ENCODE peak calls at places on chromosomes 5 and 9, in seven cellular contexts. D, S, E, W, B, M and T are unnamed samples.

GRCh38 chr5:115414406-115415142 is 118.1 kb upstream of the CCDC112 start:
- DNase-seq in S (no peak), D (no peak), E (no peak), M (no peak), W (no peak), B (no peak), T (no peak)

GRCh38 chr5:17123010-17123409 is 94.4 kb upstream of the BASP1 start:
- DNase-seq in M (no peak), S (no peak), E (no peak), D (no peak), W (no peak), B (no peak), T (no peak)

GRCh38 chr9:14343948-14344547 is 30.1 kb upstream of the NFIB start:
- DNase-seq in D (no peak), M (no peak), S (peak), B (no peak), E (no peak), W (no peak), T (no peak)

GRCh38 chr5:89988998-89989690 is 420.4 kb downstream of the CETN3 start:
- DNase-seq in S (no peak), W (no peak), E (no peak), D (no peak), M (no peak), B (no peak), T (no peak)

GRCh38 chr9:3699868-3700267 is 174.1 kb upstream of the RFX3 start:
- DNase-seq in S (no peak), E (no peak), B (no peak), W (no peak), D (no peak), M (no peak), T (no peak)

GRCh38 chr9:110030632-110031031 is 177.3 kb downstream of the C9orf152 start:
- DNase-seq in B (no peak), D (peak), E (no peak), W (no peak), M (no peak), S (no peak), T (no peak)

GRCh38 chr9:84371737-84372136 is 31.2 kb upstream of the SLC28A3 start:
- DNase-seq in S (no peak), D (no peak), B (no peak), E (no peak), W (no peak), M (no peak), T (no peak)

GRCh38 chr9:2923810-2924768 is 80.2 kb upstream of the PUM3 start:
- DNase-seq in B (no peak), S (no peak), D (no peak), W (no peak), E (no peak), M (no peak), T (no peak)

GRCh38 chr5:127080001-127080478 is 6.7 kb upstream of the C5orf63 start:
- DNase-seq in B (peak), M (no peak), W (no peak), E (no peak), S (no peak), D (no peak), T (no peak)

GRCh38 chr5:122776143-122776542 is 1.3 kb downstream of the SNX2 start:
- DNase-seq in E (no peak), B (no peak), D (no peak), W (no peak), S (no peak), M (no peak), T (no peak)

GRCh38 chr9:104276709-104277245 is 182.7 kb downstream of the SMC2 start:
- DNase-seq in E (no peak), W (no peak), S (no peak), M (no peak), D (peak), B (no peak), T (no peak)

GRCh38 chr5:38258319-38259061 is at the start of gene EGFLAM:
- DNase-seq in D (no peak), W (no peak), M (no peak), S (no peak), B (peak), E (no peak), T (no peak)

GRCh38 chr9:132670816-132671371 is 630 bp downstream of the GTF3C4 start:
- DNase-seq in B (peak), S (peak), D (no peak), W (no peak), E (peak), M (no peak), T (peak)

GRCh38 chr9:125523681-125524080 is 183.3 kb downstream of the MAPKAP1 start:
- DNase-seq in W (no peak), S (no peak), M (no peak), B (no peak), D (no peak), E (no peak), T (no peak)

GRCh38 chr9:108466238-108466637 is 389.5 kb downstream of the ACTL7B start:
- DNase-seq in B (no peak), D (no peak), S (no peak), M (no peak), W (no peak), E (no peak), T (no peak)

GRCh38 chr5:201672-202071 is 10.4 kb downstream of the LRRC14B start:
- DNase-seq in E (no peak), B (no peak), D (no peak), M (no peak), S (no peak), W (no peak), T (no peak)

GRCh38 chr9:134403292-134403681 is 77.0 kb downstream of the RXRA start:
- DNase-seq in S (no peak), M (no peak), D (no peak), E (no peak), B (no peak), W (no peak), T (no peak)

GRCh38 chr5:55855509-55855908 is 4.4 kb downstream of the IL31RA start:
- DNase-seq in S (no peak), W (no peak), M (no peak), D (no peak), B (no peak), E (no peak), T (no peak)

GRCh38 chr5:68894673-68895072 is 199.1 kb upstream of the SLC30A5 start:
- DNase-seq in W (no peak), E (no peak), D (no peak), B (no peak), S (no peak), M (no peak), T (no peak)

GRCh38 chr9:88494983-88495721 is 39.8 kb upstream of the NXNL2 start:
- DNase-seq in B (no peak), M (no peak), E (no peak), D (no peak), S (no peak), W (no peak), T (no peak)

GRCh38 chr5:123264399-123264798 is 158.8 kb downstream of the CEP120 start:
- DNase-seq in D (no peak), W (no peak), M (no peak), S (no peak), E (no peak), B (no peak), T (no peak)

GRCh38 chr9:99824378-99825157 is 2.9 kb downstream of the NR4A3 start:
- DNase-seq in S (peak), D (no peak), E (peak), M (no peak), W (no peak), B (no peak), T (peak)

GRCh38 chr5:107542831-107543231 is 127.9 kb downstream of the EFNA5 start:
- DNase-seq in W (peak), M (no peak), B (no peak), E (no peak), D (peak), S (peak), T (no peak)

GRCh38 chr9:130054428-130054786 is 701 bp downstream of the GPR107 start:
- DNase-seq in M (no peak), B (no peak), W (no peak), D (no peak), E (no peak), S (peak), T (no peak)

GRCh38 chr9:3246231-3246630 is 279.6 kb downstream of the RFX3 start:
- DNase-seq in W (no peak), S (no peak), B (no peak), D (no peak), M (no peak), E (no peak), T (no peak)

GRCh38 chr9:127598839-127599549 is 13.1 kb upstream of the STXBP1 start:
- DNase-seq in B (no peak), W (no peak), S (no peak), D (no peak), M (no peak), E (no peak), T (no peak)

GRCh38 chr5:68139601-68140441 is 75.7 kb upstream of the PIK3R1 start:
- DNase-seq in M (no peak), B (no peak), S (no peak), D (no peak), W (no peak), E (no peak), T (no peak)

GRCh38 chr9:88749420-88749819 is 214.4 kb downstream of the NXNL2 start:
- DNase-seq in S (no peak), E (no peak), D (peak), B (no peak), W (no peak), M (no peak), T (no peak)

GRCh38 chr5:37814699-37815098 is 25.1 kb downstream of the GDNF start:
- DNase-seq in E (no peak), W (no peak), B (no peak), M (no peak), D (peak), S (no peak), T (no peak)

GRCh38 chr5:42995152-42995751 is 44.9 kb downstream of the ANXA2R start:
- DNase-seq in W (no peak), M (no peak), S (no peak), E (no peak), D (no peak), B (no peak), T (no peak)

GRCh38 chr5:139468421-139468931 is 2.3 kb upstream of the SMIM33 start:
- DNase-seq in E (no peak), B (no peak), S (no peak), D (no peak), W (no peak), M (no peak), T (no peak)